ENCODE peak calls at places on chromosome 1, in ten cellular contexts. R is psoas muscle; A is CD4-positive, alpha-beta memory T cell; O is stimulated activated effector memory CD8-positive, alpha-beta T cell treated with anti-CD3 and anti-CD28 coated beads, Interleukin-12 subunit alpha, Interleukin-12 subunit beta, amount 100 ng/mL, for 72 hours; S is fibroblast of mammary gland; J is T-helper 2 cell; F is stimulated activated CD8-positive, alpha-beta memory T cell treated with anti-CD3 and anti-CD28 coated beads, Interleukin-4, amount 100 ng/mL, for 24 hours; H is activated naive CD8-positive, alpha-beta T cell treated with anti-CD3 and anti-CD28 coated beads, Interleukin-2, amount 50 U/mL, for 24 hours; Z is NCI-H774; M is GM06990. N is an unnamed sample.

GRCh38 chr1:64895500-64895899 is 70.8 kb downstream of the JAK1 start:
- DNase-seq in R (no peak), A (no peak), O (no peak), S (no peak), J (no peak), F (no peak), H (no peak), Z (no peak), M (peak), N (no peak)

GRCh38 chr1:243264718-243265117 is 8.9 kb downstream of the SDCCAG8 start:
- DNase-seq in R (no peak), A (no peak), O (no peak), S (peak), J (no peak), F (no peak), H (no peak), Z (no peak), M (no peak), N (no peak)

GRCh38 chr1:9628541-9629444 is 22.7 kb upstream of the PIK3CD start:
- DNase-seq in R (no peak), A (peak), O (peak), S (no peak), J (no peak), F (peak), H (peak), Z (no peak), M (peak), N (no peak)

GRCh38 chr1:234326493-234327366 is 46.5 kb upstream of the COA6 start:
- DNase-seq in R (no peak), A (peak), O (peak), S (peak), J (peak), F (peak), H (peak), Z (peak), M (peak), N (no peak)

GRCh38 chr1:151526735-151527520 is 13.2 kb upstream of the TUFT1 start:
- DNase-seq in R (no peak), A (no peak), O (no peak), S (no peak), J (no peak), F (no peak), H (no peak), Z (no peak), M (no peak), N (no peak)

GRCh38 chr1:38833146-38833545 is 26.4 kb downstream of the RRAGC start:
- DNase-seq in R (no peak), A (no peak), O (no peak), S (no peak), J (no peak), F (no peak), H (no peak), Z (no peak), M (no peak), N (no peak)

GRCh38 chr1:43991476-43992231 is at the start of gene CCDC24:
- DNase-seq in R (peak), A (peak), O (peak), S (peak), J (peak), F (peak), H (peak), Z (peak), M (peak), N (no peak)

GRCh38 chr1:8660455-8660854 is 157.0 kb downstream of the RERE start:
- DNase-seq in R (peak), A (no peak), O (no peak), S (peak), J (no peak), F (no peak), H (no peak), Z (no peak), M (no peak), N (no peak)

GRCh38 chr1:71365451-71365850 is 284.6 kb upstream of the ZRANB2 start:
- DNase-seq in R (no peak), A (no peak), O (no peak), S (peak), J (no peak), F (no peak), H (no peak), Z (no peak), M (no peak), N (no peak)

GRCh38 chr1:160491017-160491416 is 32.0 kb downstream of the SLAMF6 start:
- DNase-seq in R (no peak), A (no peak), O (no peak), S (no peak), J (no peak), F (no peak), H (no peak), Z (no peak), M (no peak), N (no peak)

GRCh38 chr1:237098517-237098916 is 56.5 kb downstream of the RYR2 start:
- DNase-seq in R (no peak), A (no peak), O (no peak), S (no peak), J (no peak), F (no peak), H (no peak), Z (peak), M (no peak), N (no peak)

GRCh38 chr1:212525479-212526110 is 83.0 kb upstream of the ATF3 start:
- DNase-seq in R (no peak), A (no peak), O (no peak), S (peak), J (no peak), F (no peak), H (no peak), Z (no peak), M (no peak), N (no peak)